ENCODE peak calls at places on chromosomes 5 and 9, in nine cellular contexts. B is NCI-H524; M is OCI-M1; S is stimulated activated CD4-positive, alpha-beta T cell treated with anti-CD3 and anti-CD28 coated beads, Interleukin-4, amount 100 ng/mL, for 1 hour; J is A549; H is activated effector memory CD4-positive, alpha-beta T cell treated with anti-CD3 and anti-CD28 coated beads, Interleukin-2, amount 50 U/mL, for 16 hours; O is stimulated activated CD8-positive, alpha-beta memory T cell treated with anti-CD3 and anti-CD28 coated beads, Interleukin-15, amount 100 ng/mL, for 24 hours; U is GM20000; R is T-helper 2 cell. I is an unnamed sample.

GRCh38 chr9:2574215-2574614 is 47.4 kb upstream of the VLDLR start:
- DNase-seq in R (no peak), U (no peak), B (no peak), S (no peak), J (peak; percentile 14), H (no peak), O (no peak), M (no peak), I (no peak)

GRCh38 chr5:89047591-89047990 is 164.6 kb upstream of the MEF2C start:
- DNase-seq in H (no peak), J (no peak), O (no peak), M (no peak), U (no peak), B (no peak), R (no peak), S (no peak), I (no peak)

GRCh38 chr5:124742983-124743533 is 3.4 kb downstream of the ZNF608 start:
- DNase-seq in H (no peak), S (no peak), O (no peak), M (no peak), R (no peak), B (peak; percentile 35), J (no peak), U (no peak), I (peak; percentile 69)

GRCh38 chr5:171632618-171633017 is 153.0 kb upstream of the SMIM23 start:
- DNase-seq in R (no peak), H (no peak), O (no peak), J (no peak), B (no peak), U (no peak), S (no peak), M (peak; percentile 52), I (no peak)

GRCh38 chr5:170642776-170643436 is 139.1 kb downstream of the KCNIP1 start:
- DNase-seq in M (no peak), S (no peak), R (no peak), U (no peak), O (no peak), J (no peak), B (no peak), H (no peak), I (no peak)

GRCh38 chr5:57082441-57083067 is 91.3 kb upstream of the GPBP1 start:
- DNase-seq in R (no peak), H (no peak), S (no peak), B (peak; percentile 4), O (no peak), M (peak; percentile 6), U (no peak), J (peak; percentile 22), I (peak; percentile 0)

GRCh38 chr5:10475931-10476687 is 34.4 kb downstream of the ROPN1L start:
- DNase-seq in B (no peak), R (no peak), O (no peak), M (no peak), J (no peak), S (no peak), U (no peak), H (no peak), I (no peak)

GRCh38 chr5:111930905-111931461 is 174.0 kb upstream of the NREP start:
- DNase-seq in R (no peak), B (no peak), H (no peak), S (no peak), U (no peak), J (no peak), M (peak; percentile 28), O (no peak), I (no peak)

GRCh38 chr9:14198544-14199510 is 115.1 kb downstream of the NFIB start:
- DNase-seq in H (no peak), B (no peak), J (no peak), R (no peak), S (no peak), M (no peak), O (no peak), U (no peak), I (peak; percentile 71)

GRCh38 chr5:164187780-164188179 is 682.4 kb downstream of the MAT2B start:
- DNase-seq in U (no peak), R (no peak), S (no peak), O (no peak), M (no peak), J (no peak), H (no peak), B (no peak), I (no peak)

GRCh38 chr5:203246-203645 is 12.0 kb downstream of the LRRC14B start:
- DNase-seq in M (no peak), S (no peak), O (no peak), J (no peak), H (peak; percentile 54), B (no peak), R (no peak), U (no peak), I (no peak)

GRCh38 chr9:134689320-134690181 is 47.9 kb downstream of the COL5A1 start:
- DNase-seq in S (no peak), U (peak; percentile 67), B (peak; percentile 56), J (peak; percentile 59), O (no peak), R (no peak), H (no peak), M (peak; percentile 58), I (peak; percentile 58)

GRCh38 chr9:89658931-89659330 is 54.1 kb downstream of the GADD45G start:
- DNase-seq in M (no peak), U (no peak), S (no peak), O (no peak), B (no peak), H (no peak), J (no peak), R (no peak), I (no peak)

GRCh38 chr9:75054373-75055001 is 26.4 kb upstream of the CARNMT1 start:
- DNase-seq in H (no peak), R (no peak), O (no peak), J (no peak), U (no peak), M (no peak), B (no peak), S (no peak), I (no peak)

GRCh38 chr9:135076143-135076875 is 11.2 kb upstream of the OLFM1 start:
- DNase-seq in U (no peak), M (no peak), R (no peak), O (no peak), S (no peak), B (no peak), H (peak; percentile 55), J (no peak), I (peak; percentile 32)

GRCh38 chr5:3222924-3223323 is 372.7 kb upstream of the IRX1 start:
- DNase-seq in B (no peak), S (no peak), M (no peak), J (no peak), H (no peak), R (no peak), O (no peak), U (no peak), I (no peak)

GRCh38 chr9:20835364-20836286 is 151.6 kb downstream of the FOCAD start:
- DNase-seq in H (no peak), J (peak; percentile 16), O (no peak), R (no peak), M (no peak), U (no peak), B (no peak), S (no peak), I (no peak)

GRCh38 chr9:110700953-110701352 is 32.4 kb downstream of the MUSK start:
- DNase-seq in J (no peak), S (no peak), B (no peak), H (no peak), M (no peak), U (no peak), R (no peak), O (no peak), I (no peak)

GRCh38 chr5:33840927-33841547 is 50.8 kb downstream of the ADAMTS12 start:
- DNase-seq in S (no peak), J (no peak), H (no peak), M (no peak), U (peak; percentile 29), R (no peak), O (no peak), B (no peak), I (no peak)

GRCh38 chr5:33903118-33903517 is 11.3 kb upstream of the ADAMTS12 start:
- DNase-seq in O (no peak), S (no peak), R (no peak), B (no peak), U (no peak), H (no peak), M (no peak), J (no peak), I (no peak)

GRCh38 chr5:173916233-173916632 is 28.1 kb downstream of the CPEB4 start:
- DNase-seq in H (no peak), O (no peak), U (no peak), B (no peak), R (no peak), J (no peak), S (no peak), M (peak; percentile 32), I (no peak)

GRCh38 chr9:98801969-98802371 is 5.5 kb upstream of the GALNT12 start:
- DNase-seq in M (no peak), S (no peak), U (no peak), H (no peak), O (no peak), J (no peak), R (no peak), B (no peak), I (no peak)

GRCh38 chr5:65203746-65204145 is 278.0 kb downstream of the ADAMTS6 start:
- DNase-seq in J (no peak), U (no peak), M (no peak), B (no peak), O (no peak), H (no peak), R (no peak), S (no peak), I (no peak)

GRCh38 chr5:114419941-114420340 is 58.1 kb downstream of the KCNN2 start:
- DNase-seq in U (no peak), R (no peak), M (no peak), S (no peak), J (no peak), H (no peak), B (no peak), O (no peak), I (no peak)